ENCODE peak calls at places on chromosome 18, in six cellular contexts. K is hypothalamus; M is stromal cell of bone marrow; D is SHP77 treated with DMSO at 0.1 percent for 48 hours; Q is stimulated activated CD4-positive, alpha-beta T cell treated with anti-CD3 and anti-CD28 coated beads, Interleukin-4, amount 100 ng/mL, for 4 hours; V is AG04450. G is an unnamed sample.
A peak's percentile ranks its signal among the peaks of the same experiment; 100 is the strongest.

GRCh38 chr18:24397694-24398365 is at the start of gene OSBPL1A:
- DNase-seq in Q (peak; percentile 82), M (peak; percentile 72), K (peak; percentile 88), D (peak; percentile 73), V (peak; percentile 59), G (peak; percentile 87)

GRCh38 chr18:48027401-48027931 is 97.0 kb upstream of the SMAD2 start:
- DNase-seq in D (no peak), V (no peak), Q (no peak), M (no peak), K (no peak), G (peak; percentile 14)

GRCh38 chr18:75407468-75408437 is 19.8 kb downstream of the SMIM21 start:
- DNase-seq in V (peak; percentile 3), M (peak; percentile 41), K (no peak), Q (no peak), D (no peak), G (no peak)

GRCh38 chr18:50410894-50411293 is 36.0 kb downstream of the SKA1 start:
- DNase-seq in D (no peak), Q (no peak), V (no peak), K (no peak), M (peak; percentile 21), G (no peak)

GRCh38 chr18:1306641-1307040 is 402.0 kb downstream of the ADCYAP1 start:
- DNase-seq in D (no peak), V (no peak), K (no peak), M (no peak), Q (no peak), G (no peak)

GRCh38 chr18:74063023-74063422 is 84.6 kb downstream of the FBXO15 start:
- DNase-seq in D (no peak), M (no peak), K (no peak), Q (peak; percentile 19), V (no peak), G (no peak)

GRCh38 chr18:7619676-7620075 is 52.6 kb downstream of the PTPRM start:
- DNase-seq in Q (no peak), D (no peak), V (no peak), K (no peak), M (no peak), G (no peak)

GRCh38 chr18:48836806-48837615 is 113.8 kb downstream of the SMAD7 start:
- DNase-seq in M (no peak), Q (no peak), D (no peak), K (no peak), V (no peak), G (no peak)

GRCh38 chr18:63315879-63316278 is 3.7 kb downstream of the BCL2 start:
- DNase-seq in Q (no peak), K (no peak), M (no peak), V (no peak), D (no peak), G (no peak)

GRCh38 chr18:31274915-31275314 is 43.0 kb upstream of the DSG1 start:
- DNase-seq in K (no peak), V (no peak), D (no peak), Q (no peak), M (no peak), G (no peak)

GRCh38 chr18:49178736-49179135 is 228.0 kb upstream of the SMAD7 start:
- DNase-seq in D (no peak), Q (no peak), M (no peak), K (no peak), V (no peak), G (peak; percentile 58)

GRCh38 chr18:11040823-11041712 is 108.3 kb downstream of the PIEZO2 start:
- DNase-seq in V (peak; percentile 30), D (peak; percentile 2), K (peak; percentile 26), Q (no peak), M (peak; percentile 28), G (peak; percentile 19)

GRCh38 chr18:23380001-23380550 is 73.0 kb upstream of the RIOK3 start:
- DNase-seq in V (no peak), Q (no peak), M (no peak), K (no peak), D (no peak), G (no peak)

GRCh38 chr18:79600141-79600540 is 79.5 kb upstream of the CTDP1 start:
- DNase-seq in K (no peak), V (no peak), D (no peak), M (no peak), Q (no peak), G (no peak)

GRCh38 chr18:49520661-49521145 is 33.7 kb upstream of the C18orf32 start:
- DNase-seq in V (no peak), K (no peak), M (no peak), D (no peak), Q (no peak), G (no peak)

GRCh38 chr18:76384861-76385680 is 110.0 kb downstream of the ZNF516 start:
- DNase-seq in V (no peak), Q (no peak), K (no peak), M (no peak), D (no peak), G (no peak)

GRCh38 chr18:10416020-10416419 is 38.4 kb upstream of the APCDD1 start:
- DNase-seq in M (no peak), V (no peak), Q (no peak), D (no peak), K (no peak), G (no peak)

GRCh38 chr18:54209471-54210180 is 14.8 kb downstream of the MBD2 start:
- DNase-seq in V (no peak), K (no peak), M (no peak), Q (no peak), D (no peak), G (no peak)

GRCh38 chr18:71450258-71450657 is 1093.9 kb downstream of the CBLN2 start:
- DNase-seq in M (no peak), V (no peak), Q (no peak), K (no peak), D (peak; percentile 17), G (no peak)

GRCh38 chr18:24015897-24016631 is 1.5 kb downstream of the TTC39C start:
- DNase-seq in Q (no peak), K (no peak), D (no peak), M (no peak), V (no peak), G (no peak)

GRCh38 chr18:24657461-24657860 is 197.0 kb downstream of the HRH4 start:
- DNase-seq in Q (no peak), V (no peak), K (no peak), D (no peak), M (no peak), G (peak; percentile 37)

GRCh38 chr18:42030586-42031182 is 75.7 kb downstream of the PIK3C3 start:
- DNase-seq in V (no peak), D (peak; percentile 8), Q (no peak), M (no peak), K (no peak), G (peak; percentile 28)

GRCh38 chr18:28189400-28190239 is 12.7 kb upstream of the CDH2 start:
- DNase-seq in Q (no peak), K (no peak), D (no peak), V (peak; percentile 56), M (no peak), G (peak; percentile 24)

GRCh38 chr18:3463052-3463451 is 13.1 kb downstream of the TGIF1 start:
- DNase-seq in D (no peak), V (no peak), K (no peak), Q (no peak), M (no peak), G (no peak)

GRCh38 chr18:63224574-63224973 is 95.0 kb downstream of the BCL2 start:
- DNase-seq in K (no peak), Q (peak; percentile 48), V (no peak), M (no peak), D (no peak), G (no peak)

GRCh38 chr18:32383040-32383819 is 87.5 kb downstream of the GAREM1 start:
- DNase-seq in Q (no peak), V (peak; percentile 83), D (no peak), M (peak; percentile 69), K (no peak), G (no peak)

GRCh38 chr18:2919600-2919999 is 72.8 kb downstream of the EMILIN2 start:
- DNase-seq in K (no peak), D (no peak), Q (no peak), M (no peak), V (no peak), G (no peak)

GRCh38 chr18:9642799-9643445 is 28.6 kb upstream of the PPP4R1 start:
- DNase-seq in K (no peak), Q (no peak), D (no peak), M (no peak), V (no peak), G (no peak)

GRCh38 chr18:3012306-3012919 is 531 bp downstream of the LPIN2 start:
- DNase-seq in K (peak; percentile 62), D (no peak), M (no peak), Q (peak; percentile 59), V (no peak), G (peak; percentile 29)

GRCh38 chr18:77209587-77209986 is 40.1 kb upstream of the GALR1 start:
- DNase-seq in D (no peak), V (peak; percentile 26), Q (no peak), M (no peak), K (no peak), G (no peak)

GRCh38 chr18:50009772-50010171 is 185.2 kb downstream of the MYO5B start:
- DNase-seq in K (peak; percentile 1), Q (peak; percentile 26), M (no peak), V (no peak), D (peak; percentile 2), G (peak; percentile 17)

GRCh38 chr18:21191596-21192307 is 50.3 kb upstream of the GREB1L start:
- DNase-seq in M (peak; percentile 43), Q (no peak), V (peak; percentile 30), K (peak; percentile 22), D (peak; percentile 28), G (peak; percentile 54)

GRCh38 chr18:12282436-12283039 is 25.5 kb upstream of the TUBB6 start:
- DNase-seq in K (no peak), D (no peak), M (peak; percentile 71), V (peak; percentile 54), Q (no peak), G (no peak)

GRCh38 chr18:41873730-41874129 is 81.3 kb upstream of the PIK3C3 start:
- DNase-seq in D (no peak), M (no peak), Q (no peak), K (no peak), V (no peak), G (no peak)

GRCh38 chr18:50806208-50806616 is 13.6 kb downstream of the MRO start:
- DNase-seq in V (no peak), Q (no peak), D (no peak), K (no peak), M (no peak), G (no peak)

GRCh38 chr18:72206814-72207213 is 337.3 kb downstream of the CBLN2 start:
- DNase-seq in Q (no peak), K (no peak), D (no peak), M (no peak), V (no peak), G (no peak)

GRCh38 chr18:2354292-2354691 is 217.0 kb downstream of the METTL4 start:
- DNase-seq in K (no peak), D (no peak), M (no peak), V (no peak), Q (no peak), G (no peak)

GRCh38 chr18:29501952-29502351 is 1325.0 kb upstream of the CDH2 start:
- DNase-seq in K (no peak), Q (no peak), D (no peak), M (peak; percentile 43), V (peak; percentile 6), G (no peak)

GRCh38 chr18:48091869-48092497 is 161.5 kb upstream of the SMAD2 start:
- DNase-seq in M (no peak), K (no peak), Q (no peak), V (no peak), D (no peak), G (no peak)

G was measured in cerebellar cortex.